ENCODE peak calls at places on chromosomes 1 and 21, in six cellular contexts. One of them, this sample, is unnamed.

GRCh38 chr21:42061866-42062542 is 9.1 kb upstream of the UMODL1 start:
- DNase-seq in IMR-90: no peak
- DNase-seq in H9: no peak
- DNase-seq in H1: no peak
- DNase-seq in neuronal stem cell: no peak
- DNase-seq in mesenchymal stem cell: no peak
- DNase-seq in this sample: no peak

GRCh38 chr21:39484711-39485264 is 33.0 kb downstream of the SH3BGR start:
- DNase-seq in IMR-90: no peak
- DNase-seq in H9: no peak
- DNase-seq in H1: no peak
- DNase-seq in neuronal stem cell: no peak
- DNase-seq in mesenchymal stem cell: peak; percentile 4
- DNase-seq in this sample: no peak

GRCh38 chr1:162497723-162498441 is at the start of gene UHMK1:
- DNase-seq in IMR-90: peak; percentile 87
- DNase-seq in H9: peak; percentile 89
- DNase-seq in H1: peak; percentile 56
- DNase-seq in neuronal stem cell: peak; percentile 85
- DNase-seq in mesenchymal stem cell: peak; percentile 94
- DNase-seq in this sample: peak; percentile 86

GRCh38 chr1:15198684-15199083 is 45.1 kb downstream of the TMEM51 start:
- DNase-seq in IMR-90: no peak
- DNase-seq in H9: no peak
- DNase-seq in H1: no peak
- DNase-seq in neuronal stem cell: no peak
- DNase-seq in mesenchymal stem cell: no peak
- DNase-seq in this sample: no peak

GRCh38 chr1:22930235-22930912 is 42.3 kb downstream of the LACTBL1 start:
- DNase-seq in IMR-90: peak; percentile 17
- DNase-seq in H9: peak; percentile 84
- DNase-seq in H1: peak; percentile 44
- DNase-seq in neuronal stem cell: peak; percentile 75
- DNase-seq in mesenchymal stem cell: peak; percentile 51
- DNase-seq in this sample: peak; percentile 67

GRCh38 chr1:27525296-27526271 is 35.6 kb upstream of the WASF2 start:
- DNase-seq in IMR-90: peak; percentile 53
- DNase-seq in H9: peak; percentile 83
- DNase-seq in H1: no peak
- DNase-seq in neuronal stem cell: no peak
- DNase-seq in mesenchymal stem cell: peak; percentile 91
- DNase-seq in this sample: no peak

GRCh38 chr21:16279658-16280581 is 550.1 kb downstream of the USP25 start:
- DNase-seq in IMR-90: peak; percentile 10
- DNase-seq in H9: no peak
- DNase-seq in H1: peak; percentile 3
- DNase-seq in neuronal stem cell: peak; percentile 75
- DNase-seq in mesenchymal stem cell: peak; percentile 37
- DNase-seq in this sample: no peak

GRCh38 chr1:46622341-46622740 is 5.7 kb upstream of the MOB3C start:
- DNase-seq in IMR-90: peak; percentile 28
- DNase-seq in H9: peak; percentile 56
- DNase-seq in H1: no peak
- DNase-seq in neuronal stem cell: no peak
- DNase-seq in mesenchymal stem cell: peak; percentile 44
- DNase-seq in this sample: peak; percentile 52

GRCh38 chr1:9202240-9202870 is 32.2 kb upstream of the H6PD start:
- DNase-seq in IMR-90: no peak
- DNase-seq in H9: no peak
- DNase-seq in H1: no peak
- DNase-seq in neuronal stem cell: no peak
- DNase-seq in mesenchymal stem cell: no peak
- DNase-seq in this sample: no peak

GRCh38 chr1:212614398-212615091 is 6.0 kb downstream of the ATF3 start:
- DNase-seq in IMR-90: no peak
- DNase-seq in H9: no peak
- DNase-seq in H1: no peak
- DNase-seq in neuronal stem cell: no peak
- DNase-seq in mesenchymal stem cell: peak; percentile 47
- DNase-seq in this sample: no peak

GRCh38 chr1:199089393-199090122 is 450.7 kb downstream of the PTPRC start:
- DNase-seq in IMR-90: peak; percentile 15
- DNase-seq in H9: no peak
- DNase-seq in H1: no peak
- DNase-seq in neuronal stem cell: no peak
- DNase-seq in mesenchymal stem cell: no peak
- DNase-seq in this sample: no peak

GRCh38 chr21:46457801-46458314 is 833 bp upstream of the DIP2A start:
- DNase-seq in IMR-90: peak; percentile 40
- DNase-seq in H9: peak; percentile 37
- DNase-seq in H1: no peak
- DNase-seq in neuronal stem cell: no peak
- DNase-seq in mesenchymal stem cell: peak; percentile 66
- DNase-seq in this sample: peak; percentile 39

GRCh38 chr1:197200468-197200899 is 54.0 kb upstream of the ASPM start:
- DNase-seq in IMR-90: peak; percentile 5
- DNase-seq in H9: no peak
- DNase-seq in H1: no peak
- DNase-seq in neuronal stem cell: peak; percentile 6
- DNase-seq in mesenchymal stem cell: peak; percentile 56
- DNase-seq in this sample: peak; percentile 34

GRCh38 chr1:227828773-227829172 is 13.3 kb downstream of the PRSS38 start:
- DNase-seq in IMR-90: no peak
- DNase-seq in H9: no peak
- DNase-seq in H1: no peak
- DNase-seq in neuronal stem cell: no peak
- DNase-seq in mesenchymal stem cell: no peak
- DNase-seq in this sample: no peak

GRCh38 chr1:15525043-15525958 is 1.3 kb upstream of the CASP9 start:
- DNase-seq in IMR-90: no peak
- DNase-seq in H9: no peak
- DNase-seq in H1: no peak
- DNase-seq in neuronal stem cell: peak; percentile 98
- DNase-seq in mesenchymal stem cell: no peak
- DNase-seq in this sample: peak; percentile 18

GRCh38 chr1:187734427-187734826 is 905.7 kb downstream of the PLA2G4A start:
- DNase-seq in IMR-90: no peak
- DNase-seq in H9: no peak
- DNase-seq in H1: no peak
- DNase-seq in neuronal stem cell: no peak
- DNase-seq in mesenchymal stem cell: no peak
- DNase-seq in this sample: no peak

GRCh38 chr1:117591248-117591647 is 14.6 kb upstream of the TENT5C start:
- DNase-seq in IMR-90: no peak
- DNase-seq in H9: no peak
- DNase-seq in H1: no peak
- DNase-seq in neuronal stem cell: no peak
- DNase-seq in mesenchymal stem cell: no peak
- DNase-seq in this sample: no peak

GRCh38 chr1:206911064-206911663 is 10.6 kb downstream of the FCMR start:
- DNase-seq in IMR-90: peak; percentile 78
- DNase-seq in H9: no peak
- DNase-seq in H1: no peak
- DNase-seq in neuronal stem cell: no peak
- DNase-seq in mesenchymal stem cell: peak; percentile 71
- DNase-seq in this sample: peak; percentile 69

GRCh38 chr21:34122047-34122446 is 48.7 kb downstream of the MRPS6 start:
- DNase-seq in IMR-90: no peak
- DNase-seq in H9: no peak
- DNase-seq in H1: no peak
- DNase-seq in neuronal stem cell: no peak
- DNase-seq in mesenchymal stem cell: no peak
- DNase-seq in this sample: no peak

GRCh38 chr1:232059726-232060360 is 433.3 kb downstream of the DISC1 start:
- DNase-seq in IMR-90: no peak
- DNase-seq in H9: no peak
- DNase-seq in H1: no peak
- DNase-seq in neuronal stem cell: no peak
- DNase-seq in mesenchymal stem cell: no peak
- DNase-seq in this sample: no peak

GRCh38 chr21:31895069-31895851 is 22.4 kb downstream of the HUNK start:
- DNase-seq in IMR-90: peak; percentile 34
- DNase-seq in H9: peak; percentile 13
- DNase-seq in H1: no peak
- DNase-seq in neuronal stem cell: no peak
- DNase-seq in mesenchymal stem cell: peak; percentile 37
- DNase-seq in this sample: no peak

GRCh38 chr1:196401454-196401838 is 206.8 kb downstream of the KCNT2 start:
- DNase-seq in IMR-90: no peak
- DNase-seq in H9: no peak
- DNase-seq in H1: no peak
- DNase-seq in neuronal stem cell: no peak
- DNase-seq in mesenchymal stem cell: no peak
- DNase-seq in this sample: no peak

GRCh38 chr1:168097921-168098528 is 38.7 kb downstream of the GPR161 start:
- DNase-seq in IMR-90: no peak
- DNase-seq in H9: no peak
- DNase-seq in H1: no peak
- DNase-seq in neuronal stem cell: no peak
- DNase-seq in mesenchymal stem cell: no peak
- DNase-seq in this sample: no peak

GRCh38 chr1:11059166-11059989 is 440 bp downstream of the SRM start:
- DNase-seq in IMR-90: no peak
- DNase-seq in H9: no peak
- DNase-seq in H1: no peak
- DNase-seq in neuronal stem cell: no peak
- DNase-seq in mesenchymal stem cell: peak; percentile 22
- DNase-seq in this sample: peak; percentile 32

GRCh38 chr1:4801192-4801924 is 146.9 kb downstream of the AJAP1 start:
- DNase-seq in IMR-90: no peak
- DNase-seq in H9: no peak
- DNase-seq in H1: no peak
- DNase-seq in neuronal stem cell: no peak
- DNase-seq in mesenchymal stem cell: no peak
- DNase-seq in this sample: no peak

GRCh38 chr1:4803335-4803734 is 148.9 kb downstream of the AJAP1 start:
- DNase-seq in IMR-90: no peak
- DNase-seq in H9: no peak
- DNase-seq in H1: no peak
- DNase-seq in neuronal stem cell: no peak
- DNase-seq in mesenchymal stem cell: no peak
- DNase-seq in this sample: no peak

GRCh38 chr1:4802024-4802423 is 147.6 kb downstream of the AJAP1 start:
- DNase-seq in IMR-90: no peak
- DNase-seq in H9: no peak
- DNase-seq in H1: no peak
- DNase-seq in neuronal stem cell: no peak
- DNase-seq in mesenchymal stem cell: no peak
- DNase-seq in this sample: no peak

DNA sequence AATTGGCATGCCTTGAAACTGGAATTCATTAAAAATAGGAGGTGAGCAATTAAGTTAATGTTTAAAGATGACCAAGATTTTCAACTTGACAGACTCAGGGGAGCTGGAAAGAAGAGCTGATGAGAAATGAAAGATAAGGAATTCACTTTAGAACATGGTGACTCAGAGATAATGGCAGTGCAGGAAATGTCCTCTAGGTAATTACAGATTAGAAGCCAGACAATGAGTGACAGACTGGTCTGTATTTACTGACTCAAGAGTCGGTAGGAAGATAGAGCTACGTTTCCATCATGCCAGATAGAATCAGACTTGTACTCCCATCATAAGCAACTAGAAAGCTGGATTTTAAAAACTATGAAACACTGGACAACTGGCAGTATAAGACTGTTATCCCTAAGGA is 151.6 kb downstream of the AJAP1 start:
- DNase-seq in IMR-90: no peak
- DNase-seq in H9: no peak
- DNase-seq in H1: no peak
- DNase-seq in neuronal stem cell: no peak
- DNase-seq in mesenchymal stem cell: no peak
- DNase-seq in this sample: peak; percentile 2
- H2BK5ac ChIP-seq in IMR-90: no peak overlapping the region
- H2BK5ac ChIP-seq in H9: no peak overlapping the region
- H2BK5ac ChIP-seq in H1: no peak overlapping the region
- H2BK5ac ChIP-seq in neuronal stem cell: no peak overlapping the region
- H2BK5ac ChIP-seq in mesenchymal stem cell: no peak overlapping the region
- H2BK5ac ChIP-seq in this sample: no peak overlapping the region

GRCh38 chr21:44012474-44013379 is 618 bp downstream of the TRAPPC10 start:
- DNase-seq in IMR-90: peak; percentile 13
- DNase-seq in H9: peak; percentile 86
- DNase-seq in H1: no peak
- DNase-seq in neuronal stem cell: peak; percentile 71
- DNase-seq in mesenchymal stem cell: peak; percentile 37
- DNase-seq in this sample: peak; percentile 44

GRCh38 chr21:44011123-44011773 is 861 bp upstream of the TRAPPC10 start:
- DNase-seq in IMR-90: no peak
- DNase-seq in H9: peak; percentile 47
- DNase-seq in H1: no peak
- DNase-seq in neuronal stem cell: no peak
- DNase-seq in mesenchymal stem cell: no peak
- DNase-seq in this sample: no peak

GRCh38 chr21:44013380-44014088 is 1.4 kb downstream of the TRAPPC10 start:
- DNase-seq in IMR-90: peak; percentile 4
- DNase-seq in H9: no peak
- DNase-seq in H1: no peak
- DNase-seq in neuronal stem cell: no peak
- DNase-seq in mesenchymal stem cell: peak; percentile 69
- DNase-seq in this sample: peak; percentile 74

GRCh38 chr21:44010429-44010828 is 1.7 kb upstream of the TRAPPC10 start:
- DNase-seq in IMR-90: no peak
- DNase-seq in H9: peak; percentile 53
- DNase-seq in H1: no peak
- DNase-seq in neuronal stem cell: no peak
- DNase-seq in mesenchymal stem cell: no peak
- DNase-seq in this sample: no peak

GRCh38 chr21:44011774-44012473 is at the start of gene TRAPPC10:
- DNase-seq in IMR-90: peak; percentile 80
- DNase-seq in H9: peak; percentile 79
- DNase-seq in H1: no peak
- DNase-seq in neuronal stem cell: peak; percentile 84
- DNase-seq in mesenchymal stem cell: peak; percentile 88
- DNase-seq in this sample: peak; percentile 86
- H2BK5ac ChIP-seq in IMR-90: peak within 1 kb of the TSS; percentile 82
- H2BK5ac ChIP-seq in H9: no peak within 1 kb of the TSS
- H2BK5ac ChIP-seq in H1: peak within 1 kb of the TSS; percentile 8
- H2BK5ac ChIP-seq in neuronal stem cell: peak within 1 kb of the TSS; percentile 87
- H2BK5ac ChIP-seq in mesenchymal stem cell: peak within 1 kb of the TSS; percentile 89
- H2BK5ac ChIP-seq in this sample: peak within 1 kb of the TSS; percentile 90

GRCh38 chr1:93814795-93815737 is 63.9 kb downstream of the DNTTIP2 start:
- DNase-seq in IMR-90: peak; percentile 19
- DNase-seq in H9: no peak
- DNase-seq in H1: no peak
- DNase-seq in neuronal stem cell: no peak
- DNase-seq in mesenchymal stem cell: peak; percentile 33
- DNase-seq in this sample: no peak
- H2BK5ac ChIP-seq in IMR-90: peak overlapping the region; percentile 28
- H2BK5ac ChIP-seq in H9: no peak overlapping the region
- H2BK5ac ChIP-seq in H1: peak overlapping the region; percentile 0
- H2BK5ac ChIP-seq in neuronal stem cell: no peak overlapping the region
- H2BK5ac ChIP-seq in mesenchymal stem cell: peak overlapping the region; percentile 37
- H2BK5ac ChIP-seq in this sample: no peak overlapping the region

DNA sequence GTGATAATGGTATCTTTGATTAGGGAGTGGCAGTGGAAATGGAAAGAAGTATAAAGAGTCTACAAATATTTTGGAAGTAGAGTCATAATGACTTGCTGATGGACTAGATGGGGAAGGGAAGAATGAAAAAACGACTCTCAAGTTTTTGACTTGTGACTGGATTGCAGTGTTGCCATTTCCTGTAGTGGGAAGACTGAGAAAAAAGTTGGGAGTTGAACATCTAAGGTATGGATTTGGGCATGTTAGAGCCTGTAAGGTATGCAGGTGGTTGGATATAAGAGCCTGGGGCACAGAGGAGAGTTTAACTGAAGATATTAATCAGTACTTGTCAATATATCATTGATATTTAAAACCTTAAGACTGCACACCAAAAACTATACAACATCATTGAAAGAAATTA is 19.4 kb downstream of the DNM3 start:
- DNase-seq in IMR-90: no peak
- DNase-seq in H9: no peak
- DNase-seq in H1: no peak
- DNase-seq in neuronal stem cell: no peak
- DNase-seq in mesenchymal stem cell: no peak
- DNase-seq in this sample: no peak
- H2BK5ac ChIP-seq in IMR-90: no peak overlapping the region
- H2BK5ac ChIP-seq in H9: no peak overlapping the region
- H2BK5ac ChIP-seq in H1: no peak overlapping the region
- H2BK5ac ChIP-seq in neuronal stem cell: no peak overlapping the region
- H2BK5ac ChIP-seq in mesenchymal stem cell: no peak overlapping the region
- H2BK5ac ChIP-seq in this sample: no peak overlapping the region